ENCODE peak calls at places on chromosome 6, in seven cellular contexts. One of them, this sample, is unnamed.

GRCh38 chr6:164415832-164416563 is 893.4 kb downstream of the C6orf118 start:
- DNase-seq in left ventricle myocardium inferior: no peak
- DNase-seq in WTC11: no peak
- DNase-seq in progenitor cell of endocrine pancreas: no peak
- DNase-seq in fibroblast of the aortic adventitia: no peak
- DNase-seq in epithelial cell of esophagus: no peak
- DNase-seq in Peyer's patch: no peak
- DNase-seq in this sample: no peak

GRCh38 chr6:27761391-27761790 is 150.8 kb downstream of the OR2B2 start:
- DNase-seq in left ventricle myocardium inferior: no peak
- DNase-seq in fibroblast of the aortic adventitia: peak
- DNase-seq in progenitor cell of endocrine pancreas: no peak
- DNase-seq in Peyer's patch: no peak
- DNase-seq in WTC11: no peak
- DNase-seq in epithelial cell of esophagus: no peak
- DNase-seq in this sample: no peak

GRCh38 chr6:113122060-113122459 is 735.1 kb upstream of the MARCKS start:
- DNase-seq in Peyer's patch: no peak
- DNase-seq in progenitor cell of endocrine pancreas: no peak
- DNase-seq in fibroblast of the aortic adventitia: peak
- DNase-seq in epithelial cell of esophagus: peak
- DNase-seq in left ventricle myocardium inferior: no peak
- DNase-seq in WTC11: peak
- DNase-seq in this sample: peak

GRCh38 chr6:9576521-9576920 is 838.4 kb downstream of the TFAP2A start:
- DNase-seq in epithelial cell of esophagus: peak
- DNase-seq in Peyer's patch: no peak
- DNase-seq in progenitor cell of endocrine pancreas: no peak
- DNase-seq in fibroblast of the aortic adventitia: no peak
- DNase-seq in WTC11: no peak
- DNase-seq in left ventricle myocardium inferior: no peak
- DNase-seq in this sample: no peak

GRCh38 chr6:168395983-168396382 is 45.0 kb upstream of the SMOC2 start:
- DNase-seq in WTC11: no peak
- DNase-seq in left ventricle myocardium inferior: no peak
- DNase-seq in progenitor cell of endocrine pancreas: no peak
- DNase-seq in epithelial cell of esophagus: no peak
- DNase-seq in Peyer's patch: no peak
- DNase-seq in fibroblast of the aortic adventitia: no peak
- DNase-seq in this sample: no peak

GRCh38 chr6:169592558-169592957 is 109.3 kb downstream of the WDR27 start:
- DNase-seq in left ventricle myocardium inferior: no peak
- DNase-seq in WTC11: no peak
- DNase-seq in Peyer's patch: no peak
- DNase-seq in epithelial cell of esophagus: no peak
- DNase-seq in fibroblast of the aortic adventitia: peak
- DNase-seq in progenitor cell of endocrine pancreas: no peak
- DNase-seq in this sample: no peak

GRCh38 chr6:147534116-147534865 is 25.8 kb downstream of the SAMD5 start:
- DNase-seq in epithelial cell of esophagus: no peak
- DNase-seq in left ventricle myocardium inferior: no peak
- DNase-seq in progenitor cell of endocrine pancreas: no peak
- DNase-seq in Peyer's patch: no peak
- DNase-seq in fibroblast of the aortic adventitia: no peak
- DNase-seq in WTC11: no peak
- DNase-seq in this sample: no peak

GRCh38 chr6:99467509-99468106 is 42.5 kb upstream of the PNISR start:
- DNase-seq in WTC11: no peak
- DNase-seq in fibroblast of the aortic adventitia: peak
- DNase-seq in Peyer's patch: no peak
- DNase-seq in progenitor cell of endocrine pancreas: no peak
- DNase-seq in epithelial cell of esophagus: peak
- DNase-seq in left ventricle myocardium inferior: no peak
- DNase-seq in this sample: no peak

GRCh38 chr6:7673063-7673536 is 52.8 kb upstream of the BMP6 start:
- DNase-seq in Peyer's patch: peak
- DNase-seq in epithelial cell of esophagus: peak
- DNase-seq in WTC11: peak
- DNase-seq in fibroblast of the aortic adventitia: peak
- DNase-seq in left ventricle myocardium inferior: peak
- DNase-seq in progenitor cell of endocrine pancreas: no peak
- DNase-seq in this sample: peak

GRCh38 chr6:45722876-45723275 is 292.8 kb downstream of the CLIC5 start:
- DNase-seq in fibroblast of the aortic adventitia: no peak
- DNase-seq in Peyer's patch: no peak
- DNase-seq in WTC11: no peak
- DNase-seq in epithelial cell of esophagus: peak
- DNase-seq in left ventricle myocardium inferior: no peak
- DNase-seq in progenitor cell of endocrine pancreas: no peak
- DNase-seq in this sample: no peak

GRCh38 chr6:84583784-84584183 is 180.6 kb downstream of the TBX18 start:
- DNase-seq in left ventricle myocardium inferior: no peak
- DNase-seq in Peyer's patch: no peak
- DNase-seq in progenitor cell of endocrine pancreas: no peak
- DNase-seq in WTC11: no peak
- DNase-seq in fibroblast of the aortic adventitia: no peak
- DNase-seq in epithelial cell of esophagus: no peak
- DNase-seq in this sample: no peak

GRCh38 chr6:67009818-67010217 is 1302.8 kb upstream of the EYS start:
- DNase-seq in WTC11: peak
- DNase-seq in Peyer's patch: no peak
- DNase-seq in epithelial cell of esophagus: peak
- DNase-seq in left ventricle myocardium inferior: no peak
- DNase-seq in fibroblast of the aortic adventitia: no peak
- DNase-seq in progenitor cell of endocrine pancreas: no peak
- DNase-seq in this sample: no peak
- TF ChIP-seq CTCF in WTC11: no peak
- TF ChIP-seq CTCF in Peyer's patch: no peak
- TF ChIP-seq CTCF in epithelial cell of esophagus: peak
- TF ChIP-seq CTCF in left ventricle myocardium inferior: no peak
- TF ChIP-seq CTCF in fibroblast of the aortic adventitia: peak
- TF ChIP-seq CTCF in progenitor cell of endocrine pancreas: peak
- TF ChIP-seq CTCF in this sample: no peak

GRCh38 chr6:38528196-38528965 is 111.3 kb downstream of the BTBD9 start:
- DNase-seq in fibroblast of the aortic adventitia: no peak
- DNase-seq in Peyer's patch: no peak
- DNase-seq in epithelial cell of esophagus: no peak
- DNase-seq in progenitor cell of endocrine pancreas: no peak
- DNase-seq in left ventricle myocardium inferior: no peak
- DNase-seq in WTC11: no peak
- DNase-seq in this sample: no peak

GRCh38 chr6:38531134-38531533 is 108.6 kb downstream of the BTBD9 start:
- DNase-seq in left ventricle myocardium inferior: no peak
- DNase-seq in epithelial cell of esophagus: no peak
- DNase-seq in Peyer's patch: no peak
- DNase-seq in WTC11: no peak
- DNase-seq in fibroblast of the aortic adventitia: no peak
- DNase-seq in progenitor cell of endocrine pancreas: no peak
- DNase-seq in this sample: no peak

GRCh38 chr6:38525888-38526287 is 113.8 kb downstream of the BTBD9 start:
- DNase-seq in epithelial cell of esophagus: no peak
- DNase-seq in WTC11: no peak
- DNase-seq in left ventricle myocardium inferior: no peak
- DNase-seq in fibroblast of the aortic adventitia: no peak
- DNase-seq in progenitor cell of endocrine pancreas: no peak
- DNase-seq in Peyer's patch: no peak
- DNase-seq in this sample: no peak

GRCh38 chr6:38524436-38525145 is 115.1 kb downstream of the BTBD9 start:
- DNase-seq in fibroblast of the aortic adventitia: peak
- DNase-seq in Peyer's patch: no peak
- DNase-seq in left ventricle myocardium inferior: no peak
- DNase-seq in progenitor cell of endocrine pancreas: no peak
- DNase-seq in WTC11: no peak
- DNase-seq in epithelial cell of esophagus: peak
- DNase-seq in this sample: no peak

DNA sequence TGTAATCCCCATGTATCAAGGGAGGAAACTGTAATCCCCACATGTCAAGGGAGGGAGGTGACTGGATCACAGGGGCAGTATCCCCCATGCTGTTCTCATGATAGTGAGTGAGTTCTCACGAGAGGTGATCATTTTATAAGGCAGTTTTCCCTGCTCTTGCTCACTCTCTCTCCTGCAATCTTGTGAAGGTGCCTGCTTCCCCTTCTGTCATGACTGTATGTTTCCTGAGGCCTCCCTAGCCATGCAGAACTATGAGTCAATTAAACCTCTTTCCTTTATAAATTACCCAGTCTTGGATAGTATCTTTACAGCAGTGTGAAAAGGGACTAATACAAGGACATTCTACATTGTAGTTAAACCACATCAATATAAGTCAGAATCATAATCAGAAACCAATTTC is 112.4 kb downstream of the BTBD9 start:
- DNase-seq in epithelial cell of esophagus: no peak
- DNase-seq in Peyer's patch: no peak
- DNase-seq in progenitor cell of endocrine pancreas: no peak
- DNase-seq in WTC11: no peak
- DNase-seq in left ventricle myocardium inferior: no peak
- DNase-seq in fibroblast of the aortic adventitia: no peak
- DNase-seq in this sample: no peak
- TF ChIP-seq CTCF in epithelial cell of esophagus: no peak
- TF ChIP-seq CTCF in Peyer's patch: no peak
- TF ChIP-seq CTCF in progenitor cell of endocrine pancreas: no peak
- TF ChIP-seq CTCF in WTC11: no peak
- TF ChIP-seq CTCF in left ventricle myocardium inferior: no peak
- TF ChIP-seq CTCF in fibroblast of the aortic adventitia: no peak
- TF ChIP-seq CTCF in this sample: no peak

DNA sequence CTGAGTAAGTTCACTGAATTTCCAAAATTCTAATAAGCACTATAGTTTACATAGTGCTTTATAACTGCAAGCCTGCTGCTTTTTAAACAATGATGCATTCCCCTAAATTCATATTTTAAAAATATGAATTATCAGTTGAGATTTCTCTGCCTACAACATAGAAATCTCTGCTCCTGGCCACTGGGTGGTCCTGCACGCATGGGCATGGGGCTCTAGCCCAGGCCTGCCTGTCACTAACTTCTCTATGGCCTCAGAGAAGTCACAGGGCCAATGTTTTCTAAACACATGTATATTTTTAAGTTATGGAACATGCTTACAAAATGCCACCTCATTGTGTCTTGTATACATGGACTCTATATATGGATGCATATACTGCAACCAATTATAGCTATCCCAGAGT is 211.0 kb downstream of the FOXC1 start:
- DNase-seq in epithelial cell of esophagus: no peak
- DNase-seq in progenitor cell of endocrine pancreas: no peak
- DNase-seq in left ventricle myocardium inferior: no peak
- DNase-seq in fibroblast of the aortic adventitia: no peak
- DNase-seq in WTC11: no peak
- DNase-seq in Peyer's patch: no peak
- DNase-seq in this sample: no peak
- TF ChIP-seq CTCF in epithelial cell of esophagus: no peak
- TF ChIP-seq CTCF in progenitor cell of endocrine pancreas: no peak
- TF ChIP-seq CTCF in left ventricle myocardium inferior: no peak
- TF ChIP-seq CTCF in fibroblast of the aortic adventitia: no peak
- TF ChIP-seq CTCF in WTC11: no peak
- TF ChIP-seq CTCF in Peyer's patch: no peak
- TF ChIP-seq CTCF in this sample: no peak

GRCh38 chr6:117483004-117483644 is 650 bp downstream of the DCBLD1 start:
- DNase-seq in WTC11: peak
- DNase-seq in fibroblast of the aortic adventitia: no peak
- DNase-seq in epithelial cell of esophagus: peak
- DNase-seq in progenitor cell of endocrine pancreas: peak
- DNase-seq in Peyer's patch: peak
- DNase-seq in left ventricle myocardium inferior: peak
- DNase-seq in this sample: no peak

GRCh38 chr6:117481926-117482239 is 591 bp upstream of the DCBLD1 start:
- DNase-seq in progenitor cell of endocrine pancreas: no peak
- DNase-seq in Peyer's patch: no peak
- DNase-seq in fibroblast of the aortic adventitia: no peak
- DNase-seq in WTC11: no peak
- DNase-seq in epithelial cell of esophagus: no peak
- DNase-seq in left ventricle myocardium inferior: no peak
- DNase-seq in this sample: no peak

GRCh38 chr6:117481278-117481925 is 1.1 kb upstream of the DCBLD1 start:
- DNase-seq in progenitor cell of endocrine pancreas: no peak
- DNase-seq in WTC11: peak
- DNase-seq in fibroblast of the aortic adventitia: no peak
- DNase-seq in Peyer's patch: peak
- DNase-seq in left ventricle myocardium inferior: no peak
- DNase-seq in epithelial cell of esophagus: no peak
- DNase-seq in this sample: no peak

GRCh38 chr6:117483645-117484016 is 1.2 kb downstream of the DCBLD1 start:
- DNase-seq in progenitor cell of endocrine pancreas: no peak
- DNase-seq in Peyer's patch: no peak
- DNase-seq in WTC11: no peak
- DNase-seq in epithelial cell of esophagus: peak
- DNase-seq in fibroblast of the aortic adventitia: peak
- DNase-seq in left ventricle myocardium inferior: no peak
- DNase-seq in this sample: no peak

GRCh38 chr6:117482240-117483003 is at the start of gene DCBLD1:
- DNase-seq in Peyer's patch: peak
- DNase-seq in fibroblast of the aortic adventitia: peak
- DNase-seq in progenitor cell of endocrine pancreas: peak
- DNase-seq in WTC11: peak
- DNase-seq in left ventricle myocardium inferior: peak
- DNase-seq in epithelial cell of esophagus: peak
- DNase-seq in this sample: peak
- TF ChIP-seq CTCF in Peyer's patch: no peak
- TF ChIP-seq CTCF in fibroblast of the aortic adventitia: no peak
- TF ChIP-seq CTCF in progenitor cell of endocrine pancreas: no peak
- TF ChIP-seq CTCF in WTC11: no peak
- TF ChIP-seq CTCF in left ventricle myocardium inferior: peak
- TF ChIP-seq CTCF in epithelial cell of esophagus: no peak
- TF ChIP-seq CTCF in this sample: no peak

DNA sequence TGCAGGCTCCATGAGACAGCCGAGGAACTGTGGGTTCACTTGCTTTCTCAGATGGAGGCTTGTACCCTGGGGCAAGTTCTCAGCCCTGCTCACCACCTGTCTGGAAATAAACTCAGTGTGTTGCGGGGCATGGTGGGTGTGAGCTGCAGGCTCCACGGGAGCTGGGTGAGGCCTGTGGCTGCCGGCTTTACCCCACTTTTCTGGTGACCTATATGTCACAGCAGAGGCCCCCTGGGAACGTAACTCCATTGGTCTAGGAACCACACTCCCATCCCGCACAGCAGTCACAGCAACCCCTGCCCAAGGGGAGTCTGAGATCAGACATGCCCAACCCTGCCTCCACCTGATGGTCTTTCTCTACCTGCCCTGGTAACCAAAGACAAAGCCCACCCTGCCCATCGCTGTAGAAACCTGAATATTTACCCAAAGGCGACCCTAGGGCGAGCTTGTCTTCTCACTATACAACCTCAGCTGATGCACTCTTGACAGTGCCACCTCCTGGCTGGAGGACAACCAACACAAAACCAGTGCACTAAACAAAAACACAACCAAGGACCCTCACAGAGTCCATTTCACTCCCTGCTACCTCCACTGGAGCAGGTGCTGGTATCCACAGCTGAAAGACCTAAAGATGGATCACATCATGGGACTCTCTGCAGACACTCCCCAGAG is 174.3 kb downstream of the PDE10A start:
- DNase-seq in epithelial cell of esophagus: no peak
- DNase-seq in fibroblast of the aortic adventitia: no peak
- DNase-seq in left ventricle myocardium inferior: no peak
- DNase-seq in Peyer's patch: no peak
- DNase-seq in progenitor cell of endocrine pancreas: no peak
- DNase-seq in WTC11: no peak
- DNase-seq in this sample: no peak
- TF ChIP-seq CTCF in epithelial cell of esophagus: no peak
- TF ChIP-seq CTCF in fibroblast of the aortic adventitia: no peak
- TF ChIP-seq CTCF in left ventricle myocardium inferior: no peak
- TF ChIP-seq CTCF in Peyer's patch: no peak
- TF ChIP-seq CTCF in progenitor cell of endocrine pancreas: no peak
- TF ChIP-seq CTCF in WTC11: no peak
- TF ChIP-seq CTCF in this sample: no peak